ENCODE peak calls at places on chromosomes 2 and 18, in five cellular contexts. K is GM23248, B is breast epithelium, P is tibial artery, N is colonic mucosa. J is an unnamed sample. For H3K36me3, the result is how much of the 10 kb centered on the place peaks cover.

GRCh38 chr2:189561371-189561948 is 19.1 kb downstream of the SLC40A1 start:
- DNase-seq in K (no peak), P (no peak), B (no peak), N (no peak), J (no peak)

GRCh38 chr18:62339106-62339988 is 14.2 kb downstream of the TNFRSF11A start:
- DNase-seq in B (no peak), P (no peak), K (peak), N (peak), J (no peak)

GRCh38 chr18:57589162-57589561 is 2.7 kb upstream of the FECH start:
- DNase-seq in K (no peak), B (no peak), P (no peak), N (no peak), J (no peak)

GRCh38 chr2:1318366-1319009 is 94.8 kb upstream of the TPO start:
- DNase-seq in P (no peak), B (no peak), K (no peak), N (no peak), J (no peak)

GRCh38 chr2:10960606-10961489 is 49.1 kb downstream of the KCNF1 start:
- DNase-seq in P (no peak), K (no peak), B (no peak), N (no peak), J (no peak)

GRCh38 chr2:168639501-168639900 is 162.9 kb upstream of the NOSTRIN start:
- DNase-seq in P (peak), B (no peak), K (peak), N (peak), J (no peak)

GRCh38 chr2:74707837-74708236 is 53.8 kb downstream of the SEMA4F start:
- DNase-seq in B (no peak), P (no peak), K (no peak), N (no peak), J (no peak)

GRCh38 chr2:189302274-189302948 is 122.8 kb upstream of the COL5A2 start:
- DNase-seq in B (no peak), N (no peak), P (no peak), K (peak), J (no peak)

GRCh38 chr18:79507546-79508480 is 112.1 kb downstream of the NFATC1 start:
- DNase-seq in K (peak), P (peak), N (peak), B (peak), J (no peak)

GRCh38 chr2:102417946-102418345 is 5.0 kb upstream of the IL18RAP start:
- DNase-seq in B (no peak), N (no peak), P (no peak), K (no peak), J (no peak)

GRCh38 chr2:105179469-105180372 is 61.8 kb upstream of the GPR45 start:
- DNase-seq in K (peak), P (no peak), N (peak), B (no peak), J (no peak)

GRCh38 chr2:39530423-39530866 is 93.4 kb upstream of the MAP4K3 start:
- DNase-seq in K (peak), N (no peak), P (no peak), B (no peak), J (no peak)

GRCh38 chr2:119013640-119014039 is 71.6 kb downstream of the MARCO start:
- DNase-seq in K (no peak), P (no peak), N (no peak), B (no peak), J (peak)

GRCh38 chr18:37483221-37483971 is 82.2 kb downstream of the CELF4 start:
- DNase-seq in P (no peak), N (no peak), B (no peak), K (peak), J (no peak)

GRCh38 chr2:239303711-239304532 is 96.9 kb downstream of the HDAC4 start:
- DNase-seq in N (no peak), P (peak), B (no peak), K (no peak), J (no peak)

GRCh38 chr2:112640800-112641675 is 4.7 kb upstream of the SLC20A1 start:
- DNase-seq in N (no peak), K (peak), B (no peak), P (no peak), J (no peak)

GRCh38 chr2:197073701-197074433 is 147.4 kb upstream of the PGAP1 start:
- DNase-seq in N (no peak), K (peak), P (peak), B (no peak), J (no peak)

GRCh38 chr18:55003695-55004094 is 44.4 kb upstream of the CCDC68 start:
- DNase-seq in P (no peak), K (no peak), N (no peak), B (no peak), J (no peak)

GRCh38 chr18:61154866-61155265 is 178.4 kb upstream of the CDH20 start:
- DNase-seq in K (no peak), P (no peak), N (no peak), B (no peak), J (no peak)

GRCh38 chr2:240519396-240520142 is 38.2 kb downstream of the ANKMY1 start:
- DNase-seq in P (no peak), N (no peak), B (peak), K (peak), J (peak)

GRCh38 chr2:235098273-235098672 is 146.5 kb downstream of the SH3BP4 start:
- DNase-seq in N (no peak), P (no peak), K (no peak), B (no peak), J (no peak)

GRCh38 chr2:222715729-222716128 is 44.3 kb downstream of the MOGAT1 start:
- DNase-seq in N (peak), P (no peak), K (no peak), B (no peak), J (no peak)

GRCh38 chr2:105249181-105249580 is 7.6 kb downstream of the GPR45 start:
- DNase-seq in N (no peak), K (no peak), P (no peak), B (no peak), J (no peak)

GRCh38 chr2:76080154-76080553 is 369.4 kb upstream of the GCFC2 start:
- DNase-seq in B (no peak), N (no peak), K (no peak), P (no peak), J (no peak)

GRCh38 chr18:74155276-74155675 is 7.0 kb downstream of the TIMM21 start:
- DNase-seq in K (no peak), P (no peak), B (no peak), N (no peak), J (no peak)

GRCh38 chr2:69535739-69536374 is 98.6 kb upstream of the NFU1 start:
- DNase-seq in N (no peak), K (no peak), B (no peak), P (no peak), J (no peak)

GRCh38 chr2:69538872-69539548 is 101.8 kb upstream of the NFU1 start:
- DNase-seq in B (no peak), P (no peak), K (peak), N (no peak), J (no peak)

GRCh38 chr2:69544951-69545350 is 98.6 kb downstream of the AAK1 start:
- DNase-seq in N (no peak), B (no peak), K (no peak), P (no peak), J (no peak)

GRCh38 chr2:69538249-69538648 is 101.0 kb upstream of the NFU1 start:
- DNase-seq in P (no peak), K (no peak), B (no peak), N (no peak), J (no peak)

DNA sequence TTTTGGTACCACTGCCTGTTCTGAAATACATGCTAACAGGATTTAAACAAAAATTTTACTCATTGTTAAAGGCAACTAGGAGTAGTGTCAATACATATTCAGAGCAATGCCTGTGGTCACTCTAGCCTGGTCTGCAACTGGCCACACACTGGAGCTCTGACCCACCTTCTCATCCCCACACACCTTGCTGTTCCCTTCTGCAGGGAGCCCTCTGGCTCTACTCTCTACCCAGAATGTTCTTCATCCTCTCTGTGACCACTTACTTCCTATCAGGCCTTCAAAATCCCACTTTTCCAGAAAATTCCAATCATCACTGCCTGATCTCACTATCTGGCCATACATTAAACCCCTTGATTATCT is 102.3 kb upstream of the NFU1 start:
- DNase-seq in K (no peak), B (no peak), N (no peak), P (no peak), J (no peak)
- H3K36me3 ChIP-seq in K (under half), B (under half), N (under half), P (under half), J (under half)

DNA sequence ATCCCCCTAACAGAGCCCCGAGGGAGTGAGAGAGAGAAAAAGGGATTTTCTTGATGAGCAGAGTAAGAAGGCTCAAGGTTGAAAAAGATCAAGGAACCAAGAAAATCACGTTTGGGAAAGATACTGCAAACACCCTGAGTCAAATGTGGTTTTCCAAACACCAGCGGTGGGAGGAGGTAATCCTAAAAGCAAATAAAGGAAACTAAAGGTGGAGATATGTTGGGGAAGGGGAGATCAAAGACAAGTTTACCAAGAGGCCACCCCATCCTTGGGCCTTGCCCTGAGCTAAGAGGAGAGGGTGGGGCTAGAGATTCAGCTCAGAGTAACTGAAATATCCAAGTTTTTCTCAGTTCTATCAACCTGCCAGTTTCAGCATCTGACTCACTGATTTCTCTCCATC is 332.3 kb downstream of the ETAA1 start:
- DNase-seq in N (no peak), P (no peak), B (no peak), K (no peak), J (peak)
- H3K36me3 ChIP-seq in N (under half), P (under half), B (under half), K (under half), J (under half)

DNA sequence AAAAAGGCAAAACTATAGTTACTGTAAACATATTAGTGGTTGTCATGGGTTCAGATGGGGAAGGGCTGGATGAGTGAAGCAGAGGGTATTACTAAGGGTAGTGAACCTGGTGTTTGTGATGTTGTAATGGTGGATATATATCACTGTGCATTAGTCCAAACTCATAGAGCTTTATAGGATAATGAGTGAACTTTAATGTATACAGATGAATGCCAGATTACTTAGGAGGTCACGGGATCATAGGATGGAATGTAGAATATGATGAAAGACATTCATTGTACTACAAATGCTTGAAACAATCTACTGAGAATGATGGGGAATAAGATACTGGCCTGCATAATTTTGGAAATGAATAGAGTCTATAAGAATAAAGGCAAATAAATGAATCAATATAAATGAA is 226.7 kb upstream of the ZNF804A start:
- DNase-seq in B (no peak), P (no peak), K (no peak), N (no peak), J (no peak)
- H3K36me3 ChIP-seq in B (under half), P (under half), K (under half), N (under half), J (under half)

GRCh38 chr2:3503483-3503882 is 15.8 kb downstream of the ADI1 start:
- DNase-seq in P (no peak), K (no peak), B (no peak), N (no peak), J (no peak)
- H3K36me3 ChIP-seq in P (half or more), K (under half), B (under half), N (under half), J (under half)

DNA sequence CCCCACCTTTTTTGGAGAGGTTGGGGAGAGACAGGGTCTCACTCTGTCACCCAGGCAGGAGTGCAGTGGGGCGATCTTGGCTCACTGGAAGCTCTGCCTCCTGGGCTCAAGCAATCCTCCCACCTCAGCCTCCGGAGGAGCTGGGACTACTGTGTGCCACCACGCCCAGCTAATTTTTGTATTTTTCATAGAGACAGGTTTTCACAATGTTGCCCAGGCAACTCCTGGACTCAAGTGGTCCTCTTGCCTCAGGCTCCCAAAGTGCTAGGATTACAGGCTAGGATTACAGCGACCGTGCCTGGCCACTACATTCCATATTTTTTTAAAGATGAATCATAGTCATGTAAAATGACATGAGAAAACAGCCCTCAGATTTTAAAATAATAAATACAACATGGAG is 32.4 kb downstream of the CWC22 start:
- DNase-seq in K (no peak), N (no peak), B (no peak), P (no peak), J (no peak)
- H3K36me3 ChIP-seq in K (under half), N (under half), B (under half), P (half or more), J (under half)

J was measured in vagina.